ENCODE peak calls at places on chromosomes 3 and 15, in four cellular contexts. Y, G, H and A are unnamed samples.

GRCh38 chr3:16653712-16654111 is 48.5 kb upstream of the DAZL start:
- DNase-seq in Y (no peak), G (no peak), H (no peak), A (no peak)

GRCh38 chr15:67063689-67064606 is 1.5 kb upstream of the SMAD3 start:
- DNase-seq in Y (no peak), G (no peak), H (no peak), A (no peak)

GRCh38 chr3:107641572-107642307 is 119.0 kb downstream of the BBX start:
- DNase-seq in Y (no peak), G (peak; percentile 74), H (no peak), A (no peak)

GRCh38 chr3:133114198-133114597 is 76.0 kb downstream of the TMEM108 start:
- DNase-seq in Y (no peak), G (peak; percentile 19), H (no peak), A (no peak)

GRCh38 chr3:171172070-171172469 is 145.6 kb upstream of the SLC2A2 start:
- DNase-seq in Y (no peak), G (no peak), H (no peak), A (peak; percentile 21)

GRCh38 chr3:101963902-101964362 is 114.6 kb downstream of the NFKBIZ start:
- DNase-seq in Y (no peak), G (peak; percentile 80), H (no peak), A (peak; percentile 74)

GRCh38 chr3:143525408-143525807 is 322.9 kb downstream of the SLC9A9 start:
- DNase-seq in Y (no peak), G (peak; percentile 96), H (no peak), A (no peak)

GRCh38 chr3:193620650-193621049 is 27.6 kb downstream of the OPA1 start:
- DNase-seq in Y (no peak), G (peak; percentile 54), H (no peak), A (peak; percentile 44)

GRCh38 chr15:49692514-49693090 is 71.8 kb downstream of the DTWD1 start:
- DNase-seq in Y (no peak), G (peak; percentile 45), H (no peak), A (no peak)

GRCh38 chr15:47778263-47778770 is 61.0 kb downstream of the SEMA6D start:
- DNase-seq in Y (no peak), G (no peak), H (no peak), A (no peak)

GRCh38 chr3:126870608-126871210 is 112.2 kb upstream of the PLXNA1 start:
- DNase-seq in Y (no peak), G (peak; percentile 85), H (no peak), A (no peak)

GRCh38 chr15:74291101-74292071 is 55.3 kb downstream of the CCDC33 start:
- DNase-seq in Y (peak; percentile 8), G (peak; percentile 60), H (peak; percentile 58), A (peak; percentile 76)

GRCh38 chr15:25773248-25773647 is 89.9 kb downstream of the ATP10A start:
- DNase-seq in Y (no peak), G (no peak), H (no peak), A (no peak)

GRCh38 chr3:185737740-185738680 is 86.8 kb downstream of the IGF2BP2 start:
- DNase-seq in Y (no peak), G (no peak), H (no peak), A (peak; percentile 46)

GRCh38 chr15:52150878-52151277 is 38.3 kb upstream of the BCL2L10 start:
- DNase-seq in Y (no peak), G (no peak), H (no peak), A (no peak)

GRCh38 chr3:58560771-58561311 is 16.4 kb downstream of the FAM107A start:
- DNase-seq in Y (no peak), G (peak; percentile 80), H (no peak), A (peak; percentile 97)

GRCh38 chr3:125073506-125073905 is 17.7 kb upstream of the HEG1 start:
- DNase-seq in Y (no peak), G (no peak), H (no peak), A (no peak)